ENCODE peak calls at places on chromosomes 7 and 10, in seven cellular contexts. One of them, this sample, is unnamed.

GRCh38 chr7:106563466-106564150 is 97.3 kb downstream of the CCDC71L start:
- DNase-seq in SK-N-SH: no peak
- DNase-seq in GM12878: no peak
- DNase-seq in H1: no peak
- DNase-seq in K562: no peak
- DNase-seq in HepG2: no peak
- DNase-seq in HCT116: no peak
- DNase-seq in this sample: peak

GRCh38 chr7:98745722-98746318 is 124.0 kb downstream of the TMEM130 start:
- DNase-seq in SK-N-SH: peak
- DNase-seq in HCT116: peak
- DNase-seq in K562: peak
- DNase-seq in HepG2: peak
- DNase-seq in GM12878: no peak
- DNase-seq in H1: peak
- DNase-seq in this sample: peak

GRCh38 chr10:119025336-119025735 is 4.2 kb upstream of the NANOS1 start:
- DNase-seq in GM12878: no peak
- DNase-seq in HCT116: no peak
- DNase-seq in H1: no peak
- DNase-seq in HepG2: peak
- DNase-seq in K562: no peak
- DNase-seq in SK-N-SH: peak
- DNase-seq in this sample: peak

GRCh38 chr10:97683556-97684357 is 3.3 kb downstream of the AVPI1 start:
- DNase-seq in HCT116: no peak
- DNase-seq in SK-N-SH: peak
- DNase-seq in K562: no peak
- DNase-seq in GM12878: no peak
- DNase-seq in HepG2: no peak
- DNase-seq in H1: no peak
- DNase-seq in this sample: peak

GRCh38 chr7:25215694-25216335 is 12.5 kb downstream of the NPVF start:
- DNase-seq in HCT116: no peak
- DNase-seq in GM12878: no peak
- DNase-seq in H1: no peak
- DNase-seq in K562: peak
- DNase-seq in SK-N-SH: no peak
- DNase-seq in HepG2: no peak
- DNase-seq in this sample: peak

GRCh38 chr7:139658919-139659675 is 118.7 kb downstream of the HIPK2 start:
- DNase-seq in SK-N-SH: no peak
- DNase-seq in HepG2: peak
- DNase-seq in K562: no peak
- DNase-seq in H1: no peak
- DNase-seq in HCT116: no peak
- DNase-seq in GM12878: no peak
- DNase-seq in this sample: no peak

GRCh38 chr7:132575987-132576722 is at the start of gene PLXNA4:
- DNase-seq in HepG2: no peak
- DNase-seq in HCT116: no peak
- DNase-seq in H1: peak
- DNase-seq in GM12878: no peak
- DNase-seq in SK-N-SH: peak
- DNase-seq in K562: no peak
- DNase-seq in this sample: no peak

GRCh38 chr7:140347218-140347617 is 51.1 kb downstream of the SLC37A3 start:
- DNase-seq in K562: no peak
- DNase-seq in HCT116: no peak
- DNase-seq in GM12878: no peak
- DNase-seq in H1: no peak
- DNase-seq in HepG2: no peak
- DNase-seq in SK-N-SH: peak
- DNase-seq in this sample: no peak

GRCh38 chr7:2771274-2771711 is 72.8 kb downstream of the GNA12 start:
- DNase-seq in SK-N-SH: no peak
- DNase-seq in H1: no peak
- DNase-seq in HepG2: no peak
- DNase-seq in K562: peak
- DNase-seq in HCT116: no peak
- DNase-seq in GM12878: no peak
- DNase-seq in this sample: no peak

GRCh38 chr10:79249156-79250121 is 97.8 kb upstream of the PPIF start:
- DNase-seq in HCT116: no peak
- DNase-seq in SK-N-SH: no peak
- DNase-seq in GM12878: peak
- DNase-seq in H1: no peak
- DNase-seq in K562: no peak
- DNase-seq in HepG2: no peak
- DNase-seq in this sample: no peak

GRCh38 chr7:41051525-41051924 is 651.4 kb downstream of the INHBA start:
- DNase-seq in HepG2: no peak
- DNase-seq in SK-N-SH: no peak
- DNase-seq in K562: no peak
- DNase-seq in HCT116: no peak
- DNase-seq in H1: peak
- DNase-seq in GM12878: no peak
- DNase-seq in this sample: no peak

GRCh38 chr10:1253476-1254353 is 197.5 kb downstream of the WDR37 start:
- DNase-seq in SK-N-SH: no peak
- DNase-seq in HepG2: no peak
- DNase-seq in H1: no peak
- DNase-seq in HCT116: no peak
- DNase-seq in K562: no peak
- DNase-seq in GM12878: no peak
- DNase-seq in this sample: no peak

GRCh38 chr7:92806496-92806895 is 29.9 kb downstream of the CDK6 start:
- DNase-seq in K562: no peak
- DNase-seq in HepG2: no peak
- DNase-seq in SK-N-SH: no peak
- DNase-seq in HCT116: no peak
- DNase-seq in H1: no peak
- DNase-seq in GM12878: no peak
- DNase-seq in this sample: no peak

GRCh38 chr10:68989317-68989990 is 851 bp downstream of the KIFBP start:
- DNase-seq in SK-N-SH: no peak
- DNase-seq in HepG2: no peak
- DNase-seq in GM12878: no peak
- DNase-seq in HCT116: no peak
- DNase-seq in K562: no peak
- DNase-seq in H1: no peak
- DNase-seq in this sample: no peak

GRCh38 chr7:55144333-55144954 is 125.6 kb downstream of the EGFR start:
- DNase-seq in K562: peak
- DNase-seq in GM12878: no peak
- DNase-seq in HCT116: no peak
- DNase-seq in SK-N-SH: peak
- DNase-seq in HepG2: no peak
- DNase-seq in H1: peak
- DNase-seq in this sample: no peak

GRCh38 chr7:55138663-55139062 is 119.8 kb downstream of the EGFR start:
- DNase-seq in HepG2: no peak
- DNase-seq in K562: no peak
- DNase-seq in GM12878: no peak
- DNase-seq in SK-N-SH: no peak
- DNase-seq in HCT116: no peak
- DNase-seq in H1: no peak
- DNase-seq in this sample: no peak

GRCh38 chr7:55142919-55143600 is 124.2 kb downstream of the EGFR start:
- DNase-seq in H1: no peak
- DNase-seq in GM12878: no peak
- DNase-seq in K562: no peak
- DNase-seq in SK-N-SH: no peak
- DNase-seq in HepG2: no peak
- DNase-seq in HCT116: no peak
- DNase-seq in this sample: no peak

GRCh38 chr7:55140221-55140980 is 121.6 kb downstream of the EGFR start:
- DNase-seq in GM12878: peak
- DNase-seq in HCT116: no peak
- DNase-seq in K562: no peak
- DNase-seq in H1: no peak
- DNase-seq in HepG2: no peak
- DNase-seq in SK-N-SH: no peak
- DNase-seq in this sample: no peak

DNA sequence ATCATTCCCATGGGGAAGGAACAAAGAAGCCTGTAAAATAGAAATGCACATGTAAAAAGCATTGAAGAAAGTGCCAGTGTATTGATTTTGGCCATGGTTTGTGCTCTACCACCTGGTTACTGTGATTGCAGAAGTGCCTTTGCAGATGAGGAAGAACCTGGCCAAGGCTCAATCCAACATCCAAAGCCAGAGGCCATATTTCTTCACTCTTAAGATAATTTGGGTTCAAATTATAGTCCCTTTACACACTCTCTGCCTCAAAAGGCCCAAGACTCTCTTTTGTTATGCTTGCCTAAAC is 122.1 kb downstream of the EGFR start:
- DNase-seq in GM12878: no peak
- DNase-seq in SK-N-SH: no peak
- DNase-seq in HepG2: no peak
- DNase-seq in HCT116: no peak
- DNase-seq in H1: no peak
- DNase-seq in K562: no peak
- DNase-seq in this sample: no peak
- TF ChIP-seq JUND in GM12878: no peak
- TF ChIP-seq JUND in SK-N-SH: no peak
- TF ChIP-seq JUND in HepG2: no peak
- TF ChIP-seq JUND in HCT116: no peak
- TF ChIP-seq JUND in H1: no peak
- TF ChIP-seq JUND in K562: no peak
- TF ChIP-seq JUND in this sample: no peak

DNA sequence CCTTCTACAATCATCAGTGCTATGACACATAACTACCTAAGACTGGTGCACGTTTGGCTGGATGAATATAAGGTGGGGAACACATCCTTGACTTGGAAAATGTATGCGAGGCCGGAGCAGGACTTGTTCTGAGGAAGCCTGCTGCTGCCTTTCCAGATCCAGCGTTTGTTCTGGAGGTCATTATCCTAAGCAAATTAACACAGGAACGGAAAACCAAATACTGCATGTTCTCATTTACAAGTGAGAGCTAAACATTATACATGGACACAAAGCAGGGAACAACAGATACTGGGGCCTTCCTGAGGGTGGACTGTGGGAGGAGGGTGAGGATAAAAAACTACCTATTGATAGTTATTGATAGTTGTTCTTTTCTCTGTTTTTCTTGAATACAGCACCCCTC is 10.8 kb upstream of the GALNT11 start:
- DNase-seq in SK-N-SH: no peak
- DNase-seq in HepG2: no peak
- DNase-seq in GM12878: no peak
- DNase-seq in HCT116: no peak
- DNase-seq in K562: no peak
- DNase-seq in H1: no peak
- DNase-seq in this sample: no peak
- TF ChIP-seq JUND in SK-N-SH: no peak
- TF ChIP-seq JUND in HepG2: no peak
- TF ChIP-seq JUND in GM12878: no peak
- TF ChIP-seq JUND in HCT116: no peak
- TF ChIP-seq JUND in K562: no peak
- TF ChIP-seq JUND in H1: no peak
- TF ChIP-seq JUND in this sample: no peak

DNA sequence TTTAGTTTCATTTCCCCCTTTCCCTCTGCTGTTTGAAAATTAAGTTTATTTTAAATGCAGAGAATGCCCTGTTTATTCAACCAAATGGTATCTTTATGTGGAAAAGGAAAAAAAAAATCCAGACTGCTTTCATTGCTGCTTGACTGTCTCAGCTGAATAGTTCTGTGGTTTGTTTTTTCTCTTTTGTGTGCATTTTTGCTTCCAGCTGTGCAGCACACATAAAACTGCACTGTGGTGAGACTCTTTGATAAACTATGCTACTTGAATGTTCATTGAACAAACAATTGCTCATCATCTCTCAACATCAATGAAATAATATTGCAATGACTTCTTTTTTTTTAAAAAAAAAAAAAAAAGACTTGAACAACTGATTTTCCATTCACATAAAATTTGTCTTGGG is 78.6 kb upstream of the GLI3 start:
- DNase-seq in HCT116: no peak
- DNase-seq in H1: no peak
- DNase-seq in HepG2: no peak
- DNase-seq in K562: no peak
- DNase-seq in GM12878: no peak
- DNase-seq in SK-N-SH: no peak
- DNase-seq in this sample: no peak
- TF ChIP-seq JUND in HCT116: no peak
- TF ChIP-seq JUND in H1: no peak
- TF ChIP-seq JUND in HepG2: no peak
- TF ChIP-seq JUND in K562: no peak
- TF ChIP-seq JUND in GM12878: no peak
- TF ChIP-seq JUND in SK-N-SH: no peak
- TF ChIP-seq JUND in this sample: no peak

DNA sequence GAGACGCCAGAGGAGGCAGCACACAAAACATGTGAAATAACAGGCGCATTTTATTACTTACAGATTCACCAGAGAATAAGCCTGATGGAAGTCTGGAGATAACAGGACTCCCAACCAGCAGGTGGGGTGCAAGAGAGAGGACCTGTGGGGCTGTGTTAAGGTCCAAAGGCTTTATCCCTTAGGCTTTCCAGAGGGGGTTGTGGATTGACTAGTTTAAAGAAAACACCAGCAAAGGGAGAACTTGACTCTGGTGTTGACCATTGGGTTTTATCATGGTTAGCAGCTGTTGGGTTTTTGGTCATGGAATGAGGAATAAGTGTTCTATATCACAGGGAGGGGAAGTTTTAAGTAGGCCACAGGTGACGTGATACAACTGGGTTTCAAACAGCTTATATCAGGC is 1.6 kb upstream of the CRPPA start:
- DNase-seq in K562: peak
- DNase-seq in HCT116: no peak
- DNase-seq in H1: no peak
- DNase-seq in SK-N-SH: no peak
- DNase-seq in GM12878: no peak
- DNase-seq in HepG2: no peak
- DNase-seq in this sample: no peak
- TF ChIP-seq JUND in K562: no peak
- TF ChIP-seq JUND in HCT116: no peak
- TF ChIP-seq JUND in H1: no peak
- TF ChIP-seq JUND in SK-N-SH: no peak
- TF ChIP-seq JUND in GM12878: no peak
- TF ChIP-seq JUND in HepG2: no peak
- TF ChIP-seq JUND in this sample: no peak

DNA sequence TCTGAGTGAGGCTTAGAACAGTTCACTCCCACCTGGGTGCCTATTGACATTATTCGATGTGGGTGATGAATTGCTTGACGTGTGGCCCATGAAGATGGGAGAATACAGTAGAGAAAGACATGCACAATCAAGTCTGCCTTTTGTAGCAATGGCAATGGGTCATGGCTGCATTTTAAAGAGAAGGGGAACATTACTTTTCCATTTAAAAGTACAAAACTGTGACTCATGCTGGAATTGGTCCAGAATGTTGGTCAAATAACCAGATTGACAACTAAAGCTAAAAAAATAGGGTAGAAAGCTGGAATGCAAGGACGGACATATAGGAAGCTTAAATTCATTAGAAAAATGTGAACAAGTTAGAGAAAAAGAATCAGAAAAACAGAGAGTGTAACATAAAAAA is 104.1 kb upstream of the SLC25A13 start:
- DNase-seq in K562: no peak
- DNase-seq in SK-N-SH: no peak
- DNase-seq in H1: no peak
- DNase-seq in HepG2: no peak
- DNase-seq in HCT116: no peak
- DNase-seq in GM12878: no peak
- DNase-seq in this sample: no peak
- TF ChIP-seq JUND in K562: no peak
- TF ChIP-seq JUND in SK-N-SH: no peak
- TF ChIP-seq JUND in H1: no peak
- TF ChIP-seq JUND in HepG2: no peak
- TF ChIP-seq JUND in HCT116: no peak
- TF ChIP-seq JUND in GM12878: no peak
- TF ChIP-seq JUND in this sample: no peak

This sample was measured in T47D.